ENCODE peak calls at places on chromosome 2, in nine cellular contexts. Y is NCI-H1092; V is hepatocyte; Q is NCI-H1417; F is astrocyte; K is RWPE2; Z is neural crest cell; M is stimulated activated naive B cell treated with anti-CD40 and anti-IgM and Interleukin-4, amounts not matched to agents 10 μg/mL and 1 μg/mL and 100 μg/mL, for 72 hours; E is nucleus accumbens. G is an unnamed sample.

GRCh38 chr2:240856151-240856980 is 12.3 kb upstream of the AGXT start:
- DNase-seq in Y (no peak), V (no peak), Q (no peak), F (no peak), K (no peak), Z (no peak), M (no peak), E (no peak), G (no peak)

GRCh38 chr2:138421315-138421970 is 80.1 kb upstream of the SPOPL start:
- DNase-seq in Y (no peak), V (peak; percentile 30), Q (no peak), F (peak; percentile 44), K (no peak), Z (no peak), M (no peak), E (no peak), G (no peak)

GRCh38 chr2:174794851-174795374 is 30.6 kb upstream of the CHRNA1 start:
- DNase-seq in Y (no peak), V (no peak), Q (no peak), F (peak; percentile 65), K (no peak), Z (no peak), M (no peak), E (no peak), G (no peak)

GRCh38 chr2:159219394-159219998 is 67.0 kb downstream of the WDSUB1 start:
- DNase-seq in Y (no peak), V (no peak), Q (no peak), F (no peak), K (no peak), Z (no peak), M (no peak), E (no peak), G (no peak)

GRCh38 chr2:171316220-171316619 is 117.6 kb downstream of the METTL8 start:
- DNase-seq in Y (no peak), V (no peak), Q (no peak), F (peak; percentile 7), K (no peak), Z (no peak), M (no peak), E (no peak), G (no peak)

GRCh38 chr2:45177870-45178269 is 168.6 kb upstream of the SIX2 start:
- DNase-seq in Y (no peak), V (no peak), Q (no peak), F (peak; percentile 98), K (no peak), Z (no peak), M (no peak), E (no peak), G (no peak)

GRCh38 chr2:100822587-100823248 is 2.8 kb downstream of the NPAS2 start:
- DNase-seq in Y (no peak), V (no peak), Q (no peak), F (peak; percentile 42), K (no peak), Z (no peak), M (no peak), E (no peak), G (no peak)

GRCh38 chr2:106095478-106096392 is 98.4 kb downstream of the UXS1 start:
- DNase-seq in Y (no peak), V (no peak), Q (no peak), F (no peak), K (no peak), Z (no peak), M (peak; percentile 38), E (no peak), G (no peak)

GRCh38 chr2:25255745-25256485 is 85.8 kb downstream of the DNMT3A start:
- DNase-seq in Y (no peak), V (no peak), Q (no peak), F (no peak), K (no peak), Z (no peak), M (no peak), E (no peak), G (no peak)

GRCh38 chr2:161416294-161416632 is at the start of gene TBR1:
- DNase-seq in Y (no peak), V (no peak), Q (no peak), F (no peak), K (no peak), Z (peak; percentile 6), M (no peak), E (no peak), G (peak; percentile 31)